ENCODE peak calls at places on chromosomes 2 and 18, in six cellular contexts. D, M, V, H, B and X are unnamed samples.

GRCh38 chr2:20168727-20169696 is 55.9 kb downstream of the SDC1 start:
- DNase-seq in V (no peak), B (no peak), D (no peak), H (no peak), M (no peak), X (no peak)

GRCh38 chr2:20728114-20728758 is 61.3 kb downstream of the GDF7 start:
- DNase-seq in D (no peak), M (no peak), B (peak; percentile 92), H (no peak), V (peak; percentile 67), X (peak; percentile 40)

GRCh38 chr2:79585701-79586428 is 73.0 kb downstream of the CTNNA2 start:
- DNase-seq in H (no peak), M (no peak), V (no peak), D (peak; percentile 37), B (no peak), X (no peak)

GRCh38 chr2:152583512-152584188 is 133.6 kb downstream of the PRPF40A start:
- DNase-seq in V (no peak), M (no peak), B (peak; percentile 77), H (no peak), D (no peak), X (no peak)

GRCh38 chr2:141137121-141137693 is 993.6 kb downstream of the LRP1B start:
- DNase-seq in B (peak; percentile 2), V (no peak), M (no peak), D (no peak), H (no peak), X (no peak)

GRCh38 chr18:14974576-14974975 is 226.6 kb downstream of the ANKRD30B start:
- DNase-seq in D (peak; percentile 7), V (peak; percentile 75), H (no peak), B (peak; percentile 18), M (no peak), X (no peak)

GRCh38 chr2:16400127-16400623 is 265.5 kb downstream of the CYRIA start:
- DNase-seq in D (no peak), M (no peak), V (no peak), H (no peak), B (no peak), X (peak; percentile 65)

GRCh38 chr2:172095146-172095904 is 7.4 kb downstream of the DLX2 start:
- DNase-seq in M (peak; percentile 27), D (peak; percentile 95), H (no peak), B (peak; percentile 37), V (peak; percentile 88), X (peak; percentile 67)

GRCh38 chr18:58202406-58202730 is 158.3 kb downstream of the NEDD4L start:
- DNase-seq in H (no peak), V (peak; percentile 74), D (peak; percentile 61), M (no peak), B (no peak), X (peak; percentile 70)

GRCh38 chr2:48601349-48601748 is 16.3 kb upstream of the GTF2A1L start:
- DNase-seq in V (peak; percentile 9), H (no peak), D (peak; percentile 30), B (no peak), M (peak; percentile 8), X (peak; percentile 59)

GRCh38 chr2:240873805-240874714 is 5.4 kb downstream of the AGXT start:
- DNase-seq in V (no peak), D (no peak), H (no peak), B (no peak), M (no peak), X (peak; percentile 92)

GRCh38 chr2:99545066-99545465 is 55.2 kb upstream of the REV1 start:
- DNase-seq in D (peak; percentile 20), M (no peak), H (no peak), V (no peak), B (no peak), X (no peak)

GRCh38 chr18:57754577-57755330 is 48.4 kb downstream of the ATP8B1 start:
- DNase-seq in H (no peak), D (no peak), V (no peak), B (no peak), M (no peak), X (no peak)

GRCh38 chr2:524442-524841 is 152.8 kb downstream of the TMEM18 start:
- DNase-seq in V (peak; percentile 1), H (no peak), M (no peak), D (peak; percentile 62), B (no peak), X (no peak)

GRCh38 chr18:79872423-79872822 is 74.7 kb downstream of the KCNG2 start:
- DNase-seq in B (no peak), V (no peak), H (no peak), D (peak; percentile 20), M (no peak), X (no peak)

GRCh38 chr2:174614261-174614660 is 16.7 kb upstream of the WIPF1 start:
- DNase-seq in V (peak; percentile 70), H (no peak), M (no peak), B (no peak), D (peak; percentile 92), X (no peak)

GRCh38 chr2:43269074-43269572 is 42.7 kb upstream of the ZFP36L2 start:
- DNase-seq in B (peak; percentile 98), V (no peak), H (no peak), D (peak; percentile 99), M (no peak), X (peak; percentile 74)

GRCh38 chr2:27518782-27519113 is 22.1 kb downstream of the GCKR start:
- DNase-seq in H (no peak), V (no peak), M (no peak), B (no peak), D (no peak), X (no peak)

GRCh38 chr2:6800553-6800952 is 65.2 kb downstream of the CMPK2 start:
- DNase-seq in B (no peak), M (no peak), D (peak; percentile 18), H (no peak), V (no peak), X (no peak)

GRCh38 chr2:2331905-2332280 is 818 bp upstream of the MYT1L start:
- DNase-seq in V (no peak), B (no peak), M (no peak), H (peak; percentile 58), D (no peak), X (no peak)

GRCh38 chr2:146523218-146523617 is 1321.6 kb upstream of the ACVR2A start:
- DNase-seq in M (peak; percentile 6), B (peak; percentile 16), D (peak; percentile 60), H (no peak), V (no peak), X (no peak)

GRCh38 chr2:27262379-27263286 is at the start of gene SLC30A3:
- DNase-seq in V (peak; percentile 15), M (peak; percentile 87), B (peak; percentile 62), D (peak; percentile 69), H (no peak), X (peak; percentile 78)

GRCh38 chr2:109356251-109357035 is 227.4 kb downstream of the SH3RF3 start:
- DNase-seq in V (no peak), M (no peak), D (no peak), H (no peak), B (no peak), X (no peak)

GRCh38 chr2:163731735-163732134 is 4.1 kb downstream of the FIGN start:
- DNase-seq in B (peak; percentile 13), H (no peak), V (no peak), M (no peak), D (peak; percentile 15), X (no peak)

GRCh38 chr2:54574107-54574859 is 118.2 kb downstream of the SPTBN1 start:
- DNase-seq in V (peak; percentile 53), D (peak; percentile 49), M (peak; percentile 44), H (no peak), B (peak; percentile 58), X (peak; percentile 85)

GRCh38 chr18:79404567-79404910 is 8.8 kb downstream of the NFATC1 start:
- DNase-seq in M (no peak), B (no peak), H (no peak), V (no peak), D (peak; percentile 63), X (no peak)

GRCh38 chr2:230925879-230926765 is 1.1 kb upstream of the GPR55 start:
- DNase-seq in D (no peak), H (no peak), M (no peak), V (peak; percentile 70), B (no peak), X (no peak)

GRCh38 chr18:27778441-27778840 is 398.5 kb downstream of the CDH2 start:
- DNase-seq in B (peak; percentile 32), V (peak; percentile 4), H (no peak), D (peak; percentile 45), M (no peak), X (peak; percentile 13)

GRCh38 chr2:16624419-16624745 is 41.3 kb downstream of the CYRIA start:
- DNase-seq in H (no peak), V (no peak), M (no peak), B (no peak), D (no peak), X (no peak)

GRCh38 chr2:232588680-232589585 is 38.4 kb downstream of the EIF4E2 start:
- DNase-seq in H (no peak), M (no peak), V (peak; percentile 78), B (no peak), D (peak; percentile 92), X (peak; percentile 57)

GRCh38 chr2:26685943-26686839 is 6.3 kb upstream of the KCNK3 start:
- DNase-seq in M (no peak), D (no peak), V (no peak), B (no peak), H (no peak), X (peak; percentile 67)

GRCh38 chr2:193267496-193268002 is 1072.8 kb upstream of the TMEFF2 start:
- DNase-seq in D (no peak), B (no peak), M (no peak), V (no peak), H (no peak), X (no peak)
- H2AFZ ChIP-seq in D (no peak overlapping the region), B (no peak overlapping the region), M (no peak overlapping the region), V (no peak overlapping the region), H (no peak overlapping the region), X (no peak overlapping the region)

GRCh38 chr2:74583504-74583903 is 29.0 kb downstream of the DOK1 start:
- DNase-seq in M (no peak), H (no peak), D (peak; percentile 82), V (no peak), B (no peak), X (no peak)
- H2AFZ ChIP-seq in M (no peak overlapping the region), H (no peak overlapping the region), D (no peak overlapping the region), V (peak overlapping the region; percentile 40), B (no peak overlapping the region), X (no peak overlapping the region)

GRCh38 chr2:196954001-196954400 is 27.5 kb upstream of the PGAP1 start:
- DNase-seq in H (no peak), D (no peak), V (no peak), B (no peak), M (no peak), X (no peak)
- H2AFZ ChIP-seq in H (no peak overlapping the region), D (no peak overlapping the region), V (no peak overlapping the region), B (no peak overlapping the region), M (no peak overlapping the region), X (no peak overlapping the region)

GRCh38 chr18:59301974-59302373 is 16.5 kb downstream of the CPLX4 start:
- DNase-seq in B (no peak), M (no peak), H (no peak), D (no peak), V (no peak), X (no peak)
- H2AFZ ChIP-seq in B (no peak overlapping the region), M (no peak overlapping the region), H (no peak overlapping the region), D (no peak overlapping the region), V (no peak overlapping the region), X (no peak overlapping the region)

GRCh38 chr2:105635564-105635963 is 109.1 kb upstream of the NCK2 start:
- DNase-seq in V (no peak), M (no peak), D (no peak), H (no peak), B (no peak), X (no peak)
- H2AFZ ChIP-seq in V (no peak overlapping the region), M (no peak overlapping the region), D (no peak overlapping the region), H (no peak overlapping the region), B (no peak overlapping the region), X (no peak overlapping the region)